ENCODE peak calls at places on chromosomes 6 and 20, in five cellular contexts. One of them, this sample, is unnamed.

GRCh38 chr6:136060759-136061158 is 189.4 kb downstream of the MTFR2 start:
- DNase-seq in H1: no peak
- DNase-seq in GM12878: no peak
- DNase-seq in K562: no peak
- DNase-seq in HepG2: no peak
- DNase-seq in this sample: no peak

GRCh38 chr6:52788478-52788877 is 15.1 kb downstream of the GSTA1 start:
- DNase-seq in K562: no peak
- DNase-seq in HepG2: peak
- DNase-seq in GM12878: no peak
- DNase-seq in H1: no peak
- DNase-seq in this sample: no peak

GRCh38 chr6:21949211-21949801 is 347.5 kb downstream of the PRL start:
- DNase-seq in HepG2: peak
- DNase-seq in H1: no peak
- DNase-seq in GM12878: no peak
- DNase-seq in K562: no peak
- DNase-seq in this sample: no peak

GRCh38 chr20:8330785-8331699 is 199.0 kb downstream of the PLCB1 start:
- DNase-seq in GM12878: no peak
- DNase-seq in H1: no peak
- DNase-seq in HepG2: peak
- DNase-seq in K562: no peak
- DNase-seq in this sample: no peak

GRCh38 chr20:33945391-33946079 is 48.2 kb upstream of the RALY start:
- DNase-seq in K562: no peak
- DNase-seq in H1: no peak
- DNase-seq in GM12878: no peak
- DNase-seq in HepG2: peak
- DNase-seq in this sample: no peak

GRCh38 chr6:36547646-36548400 is 544 bp upstream of the STK38 start:
- DNase-seq in GM12878: no peak
- DNase-seq in H1: no peak
- DNase-seq in HepG2: no peak
- DNase-seq in K562: no peak
- DNase-seq in this sample: no peak

GRCh38 chr20:50303573-50304500 is 113.2 kb downstream of the CEBPB start:
- DNase-seq in K562: peak
- DNase-seq in GM12878: no peak
- DNase-seq in HepG2: peak
- DNase-seq in H1: no peak
- DNase-seq in this sample: no peak

GRCh38 chr6:107670792-107671199 is 153.3 kb downstream of the SCML4 start:
- DNase-seq in HepG2: no peak
- DNase-seq in H1: no peak
- DNase-seq in K562: no peak
- DNase-seq in GM12878: peak
- DNase-seq in this sample: no peak

GRCh38 chr6:7974932-7975763 is 64.6 kb upstream of the TXNDC5 start:
- DNase-seq in HepG2: peak
- DNase-seq in K562: peak
- DNase-seq in H1: no peak
- DNase-seq in GM12878: no peak
- DNase-seq in this sample: no peak

GRCh38 chr20:48986899-48987298 is 59.2 kb upstream of the CSE1L start:
- DNase-seq in K562: no peak
- DNase-seq in GM12878: no peak
- DNase-seq in H1: no peak
- DNase-seq in HepG2: peak
- DNase-seq in this sample: no peak

GRCh38 chr20:1934578-1935573 is 39.7 kb downstream of the SIRPA start:
- DNase-seq in K562: no peak
- DNase-seq in GM12878: no peak
- DNase-seq in H1: no peak
- DNase-seq in HepG2: no peak
- DNase-seq in this sample: no peak

GRCh38 chr6:136471372-136471771 is 78.8 kb downstream of the MAP7 start:
- DNase-seq in K562: no peak
- DNase-seq in H1: no peak
- DNase-seq in GM12878: no peak
- DNase-seq in HepG2: no peak
- DNase-seq in this sample: no peak

GRCh38 chr6:15244605-15245360 is 1.1 kb upstream of the JARID2 start:
- DNase-seq in GM12878: no peak
- DNase-seq in H1: no peak
- DNase-seq in K562: peak
- DNase-seq in HepG2: peak
- DNase-seq in this sample: peak

GRCh38 chr6:153231048-153231635 is 100.1 kb upstream of the RGS17 start:
- DNase-seq in GM12878: no peak
- DNase-seq in HepG2: peak
- DNase-seq in H1: peak
- DNase-seq in K562: peak
- DNase-seq in this sample: peak
- TF ChIP-seq ATF2 in GM12878: no peak
- TF ChIP-seq ATF2 in HepG2: no peak
- TF ChIP-seq ATF2 in H1: no peak
- TF ChIP-seq ATF2 in K562: no peak
- TF ChIP-seq ATF2 in this sample: no peak

GRCh38 chr6:33747823-33748222 is 1.1 kb upstream of the IP6K3 start:
- DNase-seq in H1: no peak
- DNase-seq in GM12878: no peak
- DNase-seq in K562: no peak
- DNase-seq in HepG2: no peak
- DNase-seq in this sample: no peak

GRCh38 chr6:33752139-33753015 is 5.7 kb upstream of the IP6K3 start:
- DNase-seq in H1: no peak
- DNase-seq in GM12878: no peak
- DNase-seq in HepG2: no peak
- DNase-seq in K562: no peak
- DNase-seq in this sample: no peak

GRCh38 chr6:33748851-33749250 is 2.1 kb upstream of the IP6K3 start:
- DNase-seq in K562: no peak
- DNase-seq in H1: no peak
- DNase-seq in HepG2: no peak
- DNase-seq in GM12878: no peak
- DNase-seq in this sample: no peak

GRCh38 chr6:33749401-33749800 is 2.7 kb upstream of the IP6K3 start:
- DNase-seq in K562: no peak
- DNase-seq in HepG2: no peak
- DNase-seq in GM12878: no peak
- DNase-seq in H1: no peak
- DNase-seq in this sample: no peak

DNA sequence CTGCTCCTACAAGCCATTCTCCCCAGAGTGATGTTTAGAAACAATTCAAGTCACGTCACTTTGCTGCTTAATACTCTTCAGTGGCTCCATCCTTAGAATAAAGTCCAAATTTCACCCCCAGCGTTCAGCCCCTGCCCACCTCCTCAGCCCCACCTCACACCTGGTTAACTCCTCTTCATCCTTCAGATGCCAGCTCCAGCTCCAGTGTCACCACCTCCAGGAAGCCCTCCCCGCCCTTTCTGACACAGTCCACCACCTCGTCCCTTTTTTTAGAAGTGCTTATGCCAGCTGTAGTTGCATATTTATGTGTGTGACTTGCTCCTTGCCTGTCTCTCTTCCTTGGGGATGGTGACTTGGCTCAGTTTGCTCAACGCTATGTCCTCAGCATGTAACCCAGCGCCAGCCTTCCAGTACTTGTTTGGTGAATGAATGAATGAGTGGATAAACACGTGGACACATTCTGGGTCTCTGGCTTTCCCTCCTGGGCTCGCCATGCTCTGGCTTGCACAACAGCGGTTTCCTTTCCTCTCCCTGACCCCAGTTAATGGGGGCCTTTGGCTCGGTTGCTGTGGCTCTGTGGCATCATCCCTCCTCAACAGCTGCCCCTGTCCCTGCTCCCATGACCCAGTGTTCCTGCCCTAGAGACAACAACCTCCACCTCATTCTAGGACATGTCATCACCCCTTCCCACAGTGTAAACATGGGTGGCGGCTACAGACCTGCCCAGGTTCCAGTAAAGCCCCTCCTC is 3.7 kb upstream of the IP6K3 start:
- DNase-seq in K562: no peak
- DNase-seq in H1: no peak
- DNase-seq in GM12878: no peak
- DNase-seq in HepG2: no peak
- DNase-seq in this sample: no peak
- TF ChIP-seq ATF2 in K562: no peak
- TF ChIP-seq ATF2 in H1: no peak
- TF ChIP-seq ATF2 in GM12878: no peak
- TF ChIP-seq ATF2 in HepG2: no peak
- TF ChIP-seq ATF2 in this sample: no peak

DNA sequence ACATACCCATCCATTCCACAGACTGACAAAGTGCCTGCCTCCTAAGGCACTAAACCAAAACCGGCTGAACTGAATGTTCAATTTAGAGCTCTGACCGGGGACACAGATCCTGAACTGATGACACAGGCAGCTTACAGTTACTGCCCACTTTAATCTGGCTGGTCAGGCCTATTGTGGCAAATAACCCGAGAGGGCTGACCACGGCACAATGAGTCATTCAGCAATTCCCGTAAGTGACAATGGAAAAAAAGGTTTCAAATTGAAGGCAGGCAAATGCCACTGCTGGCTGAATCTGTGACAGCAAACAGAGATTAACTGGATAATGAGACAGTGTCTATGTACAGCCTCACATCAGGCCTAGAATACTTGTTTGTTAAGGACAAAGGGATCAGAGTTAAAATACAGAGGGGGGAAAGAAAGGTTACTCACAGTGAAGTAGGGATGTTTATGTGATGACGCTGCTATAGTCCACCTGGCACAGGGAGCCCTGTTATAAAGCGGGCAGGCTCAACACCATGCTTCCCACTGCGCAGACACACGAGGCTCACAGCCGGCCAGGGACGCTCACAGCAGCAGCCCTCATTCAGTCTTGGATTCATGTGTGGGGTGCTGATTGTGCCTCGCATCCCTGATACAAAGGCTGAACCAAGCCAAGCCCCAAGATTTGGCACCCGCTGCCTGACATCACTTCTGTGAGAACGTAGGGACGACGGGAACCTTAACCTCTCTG is 54.4 kb downstream of the RTN4IP1 start:
- DNase-seq in K562: no peak
- DNase-seq in H1: peak
- DNase-seq in GM12878: no peak
- DNase-seq in HepG2: peak
- DNase-seq in this sample: no peak
- TF ChIP-seq ATF2 in K562: no peak
- TF ChIP-seq ATF2 in H1: no peak
- TF ChIP-seq ATF2 in GM12878: no peak
- TF ChIP-seq ATF2 in HepG2: no peak
- TF ChIP-seq ATF2 in this sample: no peak

GRCh38 chr20:11032611-11033010 is 358.8 kb upstream of the JAG1 start:
- DNase-seq in GM12878: no peak
- DNase-seq in K562: no peak
- DNase-seq in HepG2: no peak
- DNase-seq in H1: no peak
- DNase-seq in this sample: peak

GRCh38 chr20:11034025-11034424 is 360.2 kb upstream of the JAG1 start:
- DNase-seq in GM12878: no peak
- DNase-seq in HepG2: no peak
- DNase-seq in H1: no peak
- DNase-seq in K562: no peak
- DNase-seq in this sample: no peak

GRCh38 chr20:11031300-11031699 is 357.5 kb upstream of the JAG1 start:
- DNase-seq in H1: no peak
- DNase-seq in K562: no peak
- DNase-seq in GM12878: no peak
- DNase-seq in HepG2: no peak
- DNase-seq in this sample: no peak

GRCh38 chr20:11030351-11030750 is 356.6 kb upstream of the JAG1 start:
- DNase-seq in H1: no peak
- DNase-seq in HepG2: no peak
- DNase-seq in K562: no peak
- DNase-seq in GM12878: no peak
- DNase-seq in this sample: no peak

GRCh38 chr20:11035211-11035610 is 361.4 kb upstream of the JAG1 start:
- DNase-seq in GM12878: no peak
- DNase-seq in H1: no peak
- DNase-seq in K562: no peak
- DNase-seq in HepG2: no peak
- DNase-seq in this sample: no peak
- TF ChIP-seq ATF2 in GM12878: no peak
- TF ChIP-seq ATF2 in H1: no peak
- TF ChIP-seq ATF2 in K562: no peak
- TF ChIP-seq ATF2 in HepG2: no peak
- TF ChIP-seq ATF2 in this sample: no peak

GRCh38 chr6:83053678-83054077 is 12.0 kb downstream of the UBE3D start:
- DNase-seq in H1: no peak
- DNase-seq in GM12878: no peak
- DNase-seq in HepG2: no peak
- DNase-seq in K562: no peak
- DNase-seq in this sample: no peak
- TF ChIP-seq ATF2 in H1: no peak
- TF ChIP-seq ATF2 in GM12878: no peak
- TF ChIP-seq ATF2 in HepG2: no peak
- TF ChIP-seq ATF2 in K562: no peak
- TF ChIP-seq ATF2 in this sample: no peak

GRCh38 chr6:137536104-137536773 is 42.0 kb upstream of the OLIG3 start:
- DNase-seq in K562: no peak
- DNase-seq in HepG2: no peak
- DNase-seq in GM12878: no peak
- DNase-seq in H1: no peak
- DNase-seq in this sample: no peak
- TF ChIP-seq ATF2 in K562: no peak
- TF ChIP-seq ATF2 in HepG2: no peak
- TF ChIP-seq ATF2 in GM12878: no peak
- TF ChIP-seq ATF2 in H1: no peak
- TF ChIP-seq ATF2 in this sample: no peak

GRCh38 chr6:95133578-95133977 is 443.8 kb upstream of the MANEA start:
- DNase-seq in GM12878: no peak
- DNase-seq in HepG2: no peak
- DNase-seq in H1: no peak
- DNase-seq in K562: no peak
- DNase-seq in this sample: no peak
- TF ChIP-seq ATF2 in GM12878: no peak
- TF ChIP-seq ATF2 in HepG2: no peak
- TF ChIP-seq ATF2 in H1: no peak
- TF ChIP-seq ATF2 in K562: no peak
- TF ChIP-seq ATF2 in this sample: no peak

GRCh38 chr6:154931741-154932424 is 63.2 kb upstream of the TIAM2 start:
- DNase-seq in GM12878: no peak
- DNase-seq in H1: no peak
- DNase-seq in K562: no peak
- DNase-seq in HepG2: peak
- DNase-seq in this sample: no peak
- TF ChIP-seq ATF2 in GM12878: no peak
- TF ChIP-seq ATF2 in H1: no peak
- TF ChIP-seq ATF2 in K562: no peak
- TF ChIP-seq ATF2 in HepG2: no peak
- TF ChIP-seq ATF2 in this sample: no peak

This sample was measured in WTC11.